ENCODE peak calls at places on chromosomes 4 and X, in eight cellular contexts. One of them, this sample, is unnamed.

GRCh38 chrX:16186380-16187007 is 19.2 kb downstream of the MAGEB17 start:
- DNase-seq in stomach: no peak
- DNase-seq in IMR-90: no peak
- DNase-seq in GM13977: no peak
- DNase-seq in suprapubic skin: no peak
- DNase-seq in GM10248: no peak
- DNase-seq in ascending aorta: no peak
- DNase-seq in H9: peak
- DNase-seq in this sample: no peak

GRCh38 chr4:30929649-30930048 is 209.5 kb downstream of the PCDH7 start:
- DNase-seq in stomach: no peak
- DNase-seq in GM10248: no peak
- DNase-seq in ascending aorta: no peak
- DNase-seq in IMR-90: no peak
- DNase-seq in GM13977: no peak
- DNase-seq in suprapubic skin: no peak
- DNase-seq in H9: no peak
- DNase-seq in this sample: no peak

GRCh38 chr4:74037076-74037475 is 1.4 kb downstream of the CXCL3 start:
- DNase-seq in GM13977: no peak
- DNase-seq in IMR-90: no peak
- DNase-seq in H9: peak
- DNase-seq in GM10248: no peak
- DNase-seq in stomach: no peak
- DNase-seq in ascending aorta: no peak
- DNase-seq in suprapubic skin: no peak
- DNase-seq in this sample: no peak

GRCh38 chr4:46270986-46271596 is 118.8 kb downstream of the GABRA2 start:
- DNase-seq in IMR-90: peak
- DNase-seq in H9: no peak
- DNase-seq in suprapubic skin: no peak
- DNase-seq in ascending aorta: no peak
- DNase-seq in GM13977: no peak
- DNase-seq in stomach: no peak
- DNase-seq in GM10248: peak
- DNase-seq in this sample: no peak

GRCh38 chr4:142961866-142962265 is 115.8 kb upstream of the INPP4B start:
- DNase-seq in GM10248: peak
- DNase-seq in ascending aorta: no peak
- DNase-seq in IMR-90: no peak
- DNase-seq in H9: no peak
- DNase-seq in suprapubic skin: no peak
- DNase-seq in GM13977: no peak
- DNase-seq in stomach: no peak
- DNase-seq in this sample: no peak

GRCh38 chr4:128428397-128428796 is 140.8 kb upstream of the PGRMC2 start:
- DNase-seq in IMR-90: no peak
- DNase-seq in GM10248: no peak
- DNase-seq in GM13977: no peak
- DNase-seq in ascending aorta: no peak
- DNase-seq in stomach: no peak
- DNase-seq in suprapubic skin: no peak
- DNase-seq in H9: no peak
- DNase-seq in this sample: no peak

GRCh38 chr4:107991945-107992625 is 2.4 kb downstream of the HADH start:
- DNase-seq in stomach: no peak
- DNase-seq in GM10248: no peak
- DNase-seq in IMR-90: peak
- DNase-seq in ascending aorta: no peak
- DNase-seq in suprapubic skin: no peak
- DNase-seq in GM13977: no peak
- DNase-seq in H9: no peak
- DNase-seq in this sample: no peak

GRCh38 chr4:121156822-121157769 is 7.0 kb downstream of the TNIP3 start:
- DNase-seq in GM10248: peak
- DNase-seq in H9: peak
- DNase-seq in suprapubic skin: peak
- DNase-seq in IMR-90: peak
- DNase-seq in stomach: no peak
- DNase-seq in GM13977: no peak
- DNase-seq in ascending aorta: peak
- DNase-seq in this sample: no peak

GRCh38 chrX:56813318-56813837 is 84.3 kb downstream of the NBDY start:
- DNase-seq in ascending aorta: peak
- DNase-seq in stomach: no peak
- DNase-seq in suprapubic skin: peak
- DNase-seq in IMR-90: peak
- DNase-seq in H9: peak
- DNase-seq in GM13977: peak
- DNase-seq in GM10248: peak
- DNase-seq in this sample: no peak

GRCh38 chr4:7171191-7171900 is 21.0 kb upstream of the SORCS2 start:
- DNase-seq in IMR-90: no peak
- DNase-seq in stomach: no peak
- DNase-seq in ascending aorta: no peak
- DNase-seq in GM10248: no peak
- DNase-seq in H9: peak
- DNase-seq in GM13977: no peak
- DNase-seq in suprapubic skin: no peak
- DNase-seq in this sample: no peak

GRCh38 chrX:39442332-39442731 is 641.1 kb downstream of the MID1IP1 start:
- DNase-seq in stomach: no peak
- DNase-seq in GM10248: no peak
- DNase-seq in H9: no peak
- DNase-seq in IMR-90: no peak
- DNase-seq in GM13977: no peak
- DNase-seq in ascending aorta: no peak
- DNase-seq in suprapubic skin: no peak
- DNase-seq in this sample: no peak

GRCh38 chr4:41258783-41259182 is 2.1 kb downstream of the UCHL1 start:
- DNase-seq in GM13977: no peak
- DNase-seq in IMR-90: peak
- DNase-seq in H9: peak
- DNase-seq in suprapubic skin: no peak
- DNase-seq in stomach: no peak
- DNase-seq in ascending aorta: no peak
- DNase-seq in GM10248: no peak
- DNase-seq in this sample: no peak

GRCh38 chr4:106676173-106676921 is 307.8 kb upstream of the GIMD1 start:
- DNase-seq in ascending aorta: no peak
- DNase-seq in H9: no peak
- DNase-seq in GM10248: no peak
- DNase-seq in IMR-90: no peak
- DNase-seq in GM13977: no peak
- DNase-seq in stomach: no peak
- DNase-seq in suprapubic skin: no peak
- DNase-seq in this sample: no peak

GRCh38 chrX:74531081-74531480 is 83.3 kb downstream of the RLIM start:
- DNase-seq in IMR-90: no peak
- DNase-seq in ascending aorta: no peak
- DNase-seq in suprapubic skin: no peak
- DNase-seq in H9: no peak
- DNase-seq in GM10248: no peak
- DNase-seq in stomach: no peak
- DNase-seq in GM13977: no peak
- DNase-seq in this sample: no peak

GRCh38 chr4:83114576-83114975 is at the start of gene PLAC8:
- DNase-seq in suprapubic skin: no peak
- DNase-seq in stomach: peak
- DNase-seq in GM10248: peak
- DNase-seq in GM13977: peak
- DNase-seq in IMR-90: no peak
- DNase-seq in H9: no peak
- DNase-seq in ascending aorta: no peak
- DNase-seq in this sample: no peak

GRCh38 chrX:129932792-129933321 is 26.9 kb downstream of the UTP14A start:
- DNase-seq in H9: peak
- DNase-seq in suprapubic skin: peak
- DNase-seq in stomach: no peak
- DNase-seq in GM13977: no peak
- DNase-seq in ascending aorta: no peak
- DNase-seq in IMR-90: no peak
- DNase-seq in GM10248: no peak
- DNase-seq in this sample: no peak

GRCh38 chrX:51257490-51257889 is 75.1 kb upstream of the NUDT10 start:
- DNase-seq in GM13977: no peak
- DNase-seq in suprapubic skin: no peak
- DNase-seq in H9: no peak
- DNase-seq in ascending aorta: no peak
- DNase-seq in stomach: no peak
- DNase-seq in GM10248: no peak
- DNase-seq in IMR-90: no peak
- DNase-seq in this sample: no peak

GRCh38 chr4:27763830-27764525 is 903.3 kb downstream of the STIM2 start:
- DNase-seq in suprapubic skin: no peak
- DNase-seq in stomach: no peak
- DNase-seq in GM10248: no peak
- DNase-seq in ascending aorta: no peak
- DNase-seq in H9: no peak
- DNase-seq in GM13977: no peak
- DNase-seq in IMR-90: no peak
- DNase-seq in this sample: no peak

GRCh38 chrX:47958943-47959342 is 44.8 kb downstream of the ZNF182 start:
- DNase-seq in ascending aorta: no peak
- DNase-seq in GM13977: peak
- DNase-seq in stomach: no peak
- DNase-seq in GM10248: peak
- DNase-seq in H9: peak
- DNase-seq in suprapubic skin: no peak
- DNase-seq in IMR-90: no peak
- DNase-seq in this sample: no peak

GRCh38 chr4:766559-767283 is 59.2 kb downstream of the CPLX1 start:
- DNase-seq in GM10248: no peak
- DNase-seq in IMR-90: no peak
- DNase-seq in GM13977: no peak
- DNase-seq in suprapubic skin: no peak
- DNase-seq in H9: peak
- DNase-seq in stomach: no peak
- DNase-seq in ascending aorta: no peak
- DNase-seq in this sample: no peak

DNA sequence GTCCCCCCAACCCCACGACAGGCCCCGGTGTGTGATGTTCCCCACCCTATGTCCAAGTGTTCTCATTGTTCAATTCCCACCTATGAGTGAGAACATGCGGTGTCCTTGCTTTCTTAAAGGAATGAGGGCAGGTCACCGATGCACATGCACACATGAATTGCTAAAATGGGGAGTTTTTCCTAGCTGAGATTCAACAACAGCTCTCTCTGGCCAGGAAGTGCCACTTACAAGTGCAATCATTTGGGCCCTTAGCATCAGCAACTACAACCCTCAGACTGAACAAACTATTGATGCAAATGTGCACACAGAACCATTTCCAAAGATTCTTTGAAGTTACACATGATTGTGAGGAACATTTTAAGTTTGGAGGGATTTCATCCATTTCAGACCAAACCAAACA is 95.7 kb upstream of the IQCM start:
- DNase-seq in stomach: no peak
- DNase-seq in GM13977: no peak
- DNase-seq in ascending aorta: no peak
- DNase-seq in IMR-90: no peak
- DNase-seq in GM10248: no peak
- DNase-seq in suprapubic skin: no peak
- DNase-seq in H9: no peak
- DNase-seq in this sample: no peak
- TF ChIP-seq CTCF in stomach: no peak
- TF ChIP-seq CTCF in GM13977: no peak
- TF ChIP-seq CTCF in ascending aorta: no peak
- TF ChIP-seq CTCF in IMR-90: no peak
- TF ChIP-seq CTCF in GM10248: no peak
- TF ChIP-seq CTCF in suprapubic skin: no peak
- TF ChIP-seq CTCF in H9: no peak
- TF ChIP-seq CTCF in this sample: no peak

GRCh38 chr4:165112258-165113156 is at the start of gene TMEM192:
- DNase-seq in ascending aorta: peak
- DNase-seq in GM10248: peak
- DNase-seq in stomach: peak
- DNase-seq in H9: peak
- DNase-seq in suprapubic skin: peak
- DNase-seq in IMR-90: peak
- DNase-seq in GM13977: peak
- DNase-seq in this sample: peak
- TF ChIP-seq CTCF in ascending aorta: peak
- TF ChIP-seq CTCF in GM10248: peak
- TF ChIP-seq CTCF in stomach: no peak
- TF ChIP-seq CTCF in H9: peak
- TF ChIP-seq CTCF in suprapubic skin: peak
- TF ChIP-seq CTCF in IMR-90: peak
- TF ChIP-seq CTCF in GM13977: peak
- TF ChIP-seq CTCF in this sample: no peak

GRCh38 chrX:46805270-46805669 is 31.6 kb upstream of the RP2 start:
- DNase-seq in GM13977: no peak
- DNase-seq in suprapubic skin: no peak
- DNase-seq in stomach: no peak
- DNase-seq in IMR-90: no peak
- DNase-seq in GM10248: no peak
- DNase-seq in H9: no peak
- DNase-seq in ascending aorta: no peak
- DNase-seq in this sample: no peak

GRCh38 chrX:46803140-46803539 is 33.7 kb upstream of the RP2 start:
- DNase-seq in GM10248: no peak
- DNase-seq in GM13977: no peak
- DNase-seq in ascending aorta: no peak
- DNase-seq in suprapubic skin: no peak
- DNase-seq in H9: no peak
- DNase-seq in IMR-90: no peak
- DNase-seq in stomach: no peak
- DNase-seq in this sample: no peak
- TF ChIP-seq CTCF in GM10248: peak
- TF ChIP-seq CTCF in GM13977: peak
- TF ChIP-seq CTCF in ascending aorta: no peak
- TF ChIP-seq CTCF in suprapubic skin: no peak
- TF ChIP-seq CTCF in H9: peak
- TF ChIP-seq CTCF in IMR-90: peak
- TF ChIP-seq CTCF in stomach: no peak
- TF ChIP-seq CTCF in this sample: no peak

DNA sequence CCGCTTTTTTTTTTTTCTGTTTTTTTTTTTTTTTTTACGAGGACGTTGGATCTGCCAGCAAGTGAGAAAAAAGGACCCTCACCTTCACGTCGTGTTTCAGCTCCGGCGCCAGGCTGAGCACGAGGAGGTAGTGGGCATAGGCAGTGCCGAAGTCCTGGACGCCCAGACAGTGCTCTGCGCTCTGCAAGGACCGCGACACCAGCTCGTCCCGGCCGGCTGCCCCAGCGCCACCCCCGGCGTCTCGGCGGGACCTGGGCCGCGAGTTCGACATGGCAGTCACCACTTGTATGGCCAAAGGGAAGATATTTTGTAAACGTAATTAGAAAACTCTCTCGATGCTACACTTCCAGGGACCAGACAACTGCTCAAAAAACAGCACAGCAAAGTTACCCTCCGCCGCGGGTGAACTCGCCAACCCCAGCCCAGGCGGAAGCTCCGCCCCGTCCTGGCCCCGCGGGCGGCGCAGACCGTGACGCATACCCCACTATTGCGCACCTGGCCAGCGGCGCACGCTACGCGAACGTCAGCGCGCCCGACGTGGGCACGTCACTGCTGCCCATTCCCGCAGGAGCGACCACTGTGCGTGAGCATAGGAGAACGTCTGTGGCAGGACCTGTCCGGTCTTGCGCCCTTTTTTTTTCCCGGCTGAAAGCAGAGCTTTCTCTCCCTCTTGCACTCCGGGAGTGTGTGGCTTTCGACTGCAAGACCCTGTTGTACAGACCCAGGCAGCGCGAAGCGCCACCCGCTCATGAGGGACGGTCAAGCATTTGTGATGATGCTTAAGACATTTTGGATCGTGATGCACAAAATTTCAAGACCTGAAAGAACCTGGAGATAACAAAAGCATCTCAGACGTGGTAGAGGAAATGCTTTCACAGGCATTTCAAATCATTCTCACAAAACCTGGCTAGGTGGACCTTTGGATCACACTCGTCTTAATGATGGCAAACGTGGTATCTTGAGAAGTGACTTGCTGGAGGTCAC is at the start of gene PRMT9:
- DNase-seq in H9: peak
- DNase-seq in ascending aorta: peak
- DNase-seq in stomach: peak
- DNase-seq in IMR-90: peak
- DNase-seq in GM10248: peak
- DNase-seq in suprapubic skin: peak
- DNase-seq in GM13977: peak
- DNase-seq in this sample: peak
- TF ChIP-seq CTCF in H9: no peak
- TF ChIP-seq CTCF in ascending aorta: no peak
- TF ChIP-seq CTCF in stomach: no peak
- TF ChIP-seq CTCF in IMR-90: no peak
- TF ChIP-seq CTCF in GM10248: no peak
- TF ChIP-seq CTCF in suprapubic skin: no peak
- TF ChIP-seq CTCF in GM13977: no peak
- TF ChIP-seq CTCF in this sample: no peak